ENCODE peak calls at places on chromosomes 2 and 18, in eight cellular contexts. One of them, this sample, is unnamed.

GRCh38 chr2:81739971-81740370 is 1435.4 kb upstream of the LRRTM1 start:
- DNase-seq in GM12892: no peak
- DNase-seq in right atrium auricular region: no peak
- DNase-seq in sigmoid colon: no peak
- DNase-seq in AG09319: no peak
- DNase-seq in posterior vena cava: no peak
- DNase-seq in ACHN: no peak
- DNase-seq in stimulated activated CD8-positive, alpha-beta memory T cell treated with anti-CD3 and anti-CD28 coated beads, Interleukin-15, amount 100 ng/mL, for 24 hours: no peak
- DNase-seq in this sample: no peak

GRCh38 chr2:85273732-85274731 is 53.8 kb downstream of the TGOLN2 start:
- DNase-seq in GM12892: no peak
- DNase-seq in right atrium auricular region: no peak
- DNase-seq in sigmoid colon: peak; percentile 79
- DNase-seq in AG09319: peak; percentile 59
- DNase-seq in posterior vena cava: no peak
- DNase-seq in ACHN: peak; percentile 10
- DNase-seq in stimulated activated CD8-positive, alpha-beta memory T cell treated with anti-CD3 and anti-CD28 coated beads, Interleukin-15, amount 100 ng/mL, for 24 hours: no peak
- DNase-seq in this sample: peak; percentile 3

GRCh38 chr2:5459041-5459440 is 233.1 kb upstream of the SOX11 start:
- DNase-seq in GM12892: no peak
- DNase-seq in right atrium auricular region: no peak
- DNase-seq in sigmoid colon: no peak
- DNase-seq in AG09319: no peak
- DNase-seq in posterior vena cava: no peak
- DNase-seq in ACHN: no peak
- DNase-seq in stimulated activated CD8-positive, alpha-beta memory T cell treated with anti-CD3 and anti-CD28 coated beads, Interleukin-15, amount 100 ng/mL, for 24 hours: no peak
- DNase-seq in this sample: no peak

GRCh38 chr2:144670080-144670479 is 150.2 kb upstream of the ZEB2 start:
- DNase-seq in GM12892: no peak
- DNase-seq in right atrium auricular region: no peak
- DNase-seq in sigmoid colon: no peak
- DNase-seq in AG09319: no peak
- DNase-seq in posterior vena cava: no peak
- DNase-seq in ACHN: no peak
- DNase-seq in stimulated activated CD8-positive, alpha-beta memory T cell treated with anti-CD3 and anti-CD28 coated beads, Interleukin-15, amount 100 ng/mL, for 24 hours: no peak
- DNase-seq in this sample: no peak

GRCh38 chr2:128879161-128879560 is 560.5 kb upstream of the HS6ST1 start:
- DNase-seq in GM12892: no peak
- DNase-seq in right atrium auricular region: no peak
- DNase-seq in sigmoid colon: no peak
- DNase-seq in AG09319: no peak
- DNase-seq in posterior vena cava: no peak
- DNase-seq in ACHN: no peak
- DNase-seq in stimulated activated CD8-positive, alpha-beta memory T cell treated with anti-CD3 and anti-CD28 coated beads, Interleukin-15, amount 100 ng/mL, for 24 hours: no peak
- DNase-seq in this sample: no peak

GRCh38 chr2:26847663-26848335 is at the start of gene DPYSL5:
- DNase-seq in GM12892: no peak
- DNase-seq in right atrium auricular region: no peak
- DNase-seq in sigmoid colon: no peak
- DNase-seq in AG09319: no peak
- DNase-seq in posterior vena cava: no peak
- DNase-seq in ACHN: peak; percentile 54
- DNase-seq in stimulated activated CD8-positive, alpha-beta memory T cell treated with anti-CD3 and anti-CD28 coated beads, Interleukin-15, amount 100 ng/mL, for 24 hours: no peak
- DNase-seq in this sample: peak; percentile 97

GRCh38 chr18:3725100-3725499 is 275.1 kb downstream of the TGIF1 start:
- DNase-seq in GM12892: no peak
- DNase-seq in right atrium auricular region: no peak
- DNase-seq in sigmoid colon: no peak
- DNase-seq in AG09319: no peak
- DNase-seq in posterior vena cava: no peak
- DNase-seq in ACHN: no peak
- DNase-seq in stimulated activated CD8-positive, alpha-beta memory T cell treated with anti-CD3 and anti-CD28 coated beads, Interleukin-15, amount 100 ng/mL, for 24 hours: no peak
- DNase-seq in this sample: no peak

GRCh38 chr18:21203842-21204241 is 38.2 kb upstream of the GREB1L start:
- DNase-seq in GM12892: no peak
- DNase-seq in right atrium auricular region: no peak
- DNase-seq in sigmoid colon: no peak
- DNase-seq in AG09319: no peak
- DNase-seq in posterior vena cava: no peak
- DNase-seq in ACHN: no peak
- DNase-seq in stimulated activated CD8-positive, alpha-beta memory T cell treated with anti-CD3 and anti-CD28 coated beads, Interleukin-15, amount 100 ng/mL, for 24 hours: no peak
- DNase-seq in this sample: no peak

GRCh38 chr2:40348665-40349064 is 103.2 kb downstream of the SLC8A1 start:
- DNase-seq in GM12892: no peak
- DNase-seq in right atrium auricular region: no peak
- DNase-seq in sigmoid colon: no peak
- DNase-seq in AG09319: no peak
- DNase-seq in posterior vena cava: no peak
- DNase-seq in ACHN: peak; percentile 73
- DNase-seq in stimulated activated CD8-positive, alpha-beta memory T cell treated with anti-CD3 and anti-CD28 coated beads, Interleukin-15, amount 100 ng/mL, for 24 hours: no peak
- DNase-seq in this sample: no peak

GRCh38 chr18:48052845-48053244 is 122.4 kb upstream of the SMAD2 start:
- DNase-seq in GM12892: no peak
- DNase-seq in right atrium auricular region: no peak
- DNase-seq in sigmoid colon: no peak
- DNase-seq in AG09319: no peak
- DNase-seq in posterior vena cava: peak; percentile 43
- DNase-seq in ACHN: no peak
- DNase-seq in stimulated activated CD8-positive, alpha-beta memory T cell treated with anti-CD3 and anti-CD28 coated beads, Interleukin-15, amount 100 ng/mL, for 24 hours: no peak
- DNase-seq in this sample: no peak